ENCODE peak calls at places on chromosomes 4 and X, in ten cellular contexts. One of them, this sample, is unnamed.

GRCh38 chr4:154559141-154559841 is 3.5 kb upstream of the FGB start:
- DNase-seq in NCI-H460: peak
- DNase-seq in AG08396: peak
- DNase-seq in Right ventricle myocardium inferior: no peak
- DNase-seq in D341Med: peak
- DNase-seq in aorta: no peak
- DNase-seq in left ventricle myocardium inferior: no peak
- DNase-seq in cardiac muscle cell: peak
- DNase-seq in activated T-helper 9 cell treated with anti-CD3 and anti-CD28 coated beads, Interleukin-2, amount 50 U/mL, for 16 hours: no peak
- DNase-seq in COR-L47: peak
- DNase-seq in this sample: no peak

GRCh38 chr4:168569066-168569908 is 72.4 kb downstream of the PALLD start:
- DNase-seq in NCI-H460: peak
- DNase-seq in D341Med: no peak
- DNase-seq in AG08396: no peak
- DNase-seq in aorta: no peak
- DNase-seq in Right ventricle myocardium inferior: no peak
- DNase-seq in cardiac muscle cell: no peak
- DNase-seq in left ventricle myocardium inferior: no peak
- DNase-seq in activated T-helper 9 cell treated with anti-CD3 and anti-CD28 coated beads, Interleukin-2, amount 50 U/mL, for 16 hours: no peak
- DNase-seq in COR-L47: no peak
- DNase-seq in this sample: no peak

GRCh38 chrX:11460347-11460746 is 167.1 kb downstream of the AMELX start:
- DNase-seq in Right ventricle myocardium inferior: no peak
- DNase-seq in aorta: no peak
- DNase-seq in cardiac muscle cell: no peak
- DNase-seq in NCI-H460: no peak
- DNase-seq in AG08396: no peak
- DNase-seq in activated T-helper 9 cell treated with anti-CD3 and anti-CD28 coated beads, Interleukin-2, amount 50 U/mL, for 16 hours: no peak
- DNase-seq in COR-L47: no peak
- DNase-seq in left ventricle myocardium inferior: no peak
- DNase-seq in D341Med: no peak
- DNase-seq in this sample: no peak

GRCh38 chr4:132065940-132066495 is 1083.1 kb upstream of the PCDH10 start:
- DNase-seq in aorta: no peak
- DNase-seq in cardiac muscle cell: no peak
- DNase-seq in Right ventricle myocardium inferior: no peak
- DNase-seq in NCI-H460: no peak
- DNase-seq in D341Med: no peak
- DNase-seq in COR-L47: no peak
- DNase-seq in activated T-helper 9 cell treated with anti-CD3 and anti-CD28 coated beads, Interleukin-2, amount 50 U/mL, for 16 hours: no peak
- DNase-seq in left ventricle myocardium inferior: no peak
- DNase-seq in AG08396: peak
- DNase-seq in this sample: no peak

GRCh38 chr4:94641702-94642560 is 115.8 kb upstream of the BMPR1B start:
- DNase-seq in D341Med: no peak
- DNase-seq in cardiac muscle cell: no peak
- DNase-seq in aorta: no peak
- DNase-seq in activated T-helper 9 cell treated with anti-CD3 and anti-CD28 coated beads, Interleukin-2, amount 50 U/mL, for 16 hours: no peak
- DNase-seq in COR-L47: no peak
- DNase-seq in Right ventricle myocardium inferior: no peak
- DNase-seq in left ventricle myocardium inferior: no peak
- DNase-seq in NCI-H460: peak
- DNase-seq in AG08396: peak
- DNase-seq in this sample: no peak

GRCh38 chr4:177638871-177639270 is 196.6 kb upstream of the AGA start:
- DNase-seq in activated T-helper 9 cell treated with anti-CD3 and anti-CD28 coated beads, Interleukin-2, amount 50 U/mL, for 16 hours: no peak
- DNase-seq in D341Med: no peak
- DNase-seq in aorta: no peak
- DNase-seq in left ventricle myocardium inferior: no peak
- DNase-seq in NCI-H460: no peak
- DNase-seq in cardiac muscle cell: no peak
- DNase-seq in COR-L47: no peak
- DNase-seq in AG08396: no peak
- DNase-seq in Right ventricle myocardium inferior: no peak
- DNase-seq in this sample: no peak

GRCh38 chr4:140078366-140078765 is 75.6 kb downstream of the MAML3 start:
- DNase-seq in D341Med: no peak
- DNase-seq in Right ventricle myocardium inferior: no peak
- DNase-seq in left ventricle myocardium inferior: peak
- DNase-seq in NCI-H460: no peak
- DNase-seq in COR-L47: no peak
- DNase-seq in AG08396: no peak
- DNase-seq in aorta: no peak
- DNase-seq in cardiac muscle cell: peak
- DNase-seq in activated T-helper 9 cell treated with anti-CD3 and anti-CD28 coated beads, Interleukin-2, amount 50 U/mL, for 16 hours: no peak
- DNase-seq in this sample: no peak

GRCh38 chr4:98642991-98643426 is 15.4 kb downstream of the TSPAN5 start:
- DNase-seq in COR-L47: no peak
- DNase-seq in cardiac muscle cell: no peak
- DNase-seq in aorta: no peak
- DNase-seq in AG08396: no peak
- DNase-seq in activated T-helper 9 cell treated with anti-CD3 and anti-CD28 coated beads, Interleukin-2, amount 50 U/mL, for 16 hours: no peak
- DNase-seq in left ventricle myocardium inferior: no peak
- DNase-seq in NCI-H460: no peak
- DNase-seq in D341Med: no peak
- DNase-seq in Right ventricle myocardium inferior: no peak
- DNase-seq in this sample: no peak

GRCh38 chr4:12409507-12410190 is 981.0 kb upstream of the HS3ST1 start:
- DNase-seq in activated T-helper 9 cell treated with anti-CD3 and anti-CD28 coated beads, Interleukin-2, amount 50 U/mL, for 16 hours: no peak
- DNase-seq in COR-L47: no peak
- DNase-seq in aorta: no peak
- DNase-seq in NCI-H460: no peak
- DNase-seq in D341Med: peak
- DNase-seq in left ventricle myocardium inferior: no peak
- DNase-seq in AG08396: no peak
- DNase-seq in cardiac muscle cell: no peak
- DNase-seq in Right ventricle myocardium inferior: no peak
- DNase-seq in this sample: no peak

GRCh38 chr4:112075129-112075753 is 70.0 kb upstream of the FAM241A start:
- DNase-seq in D341Med: peak
- DNase-seq in aorta: no peak
- DNase-seq in COR-L47: peak
- DNase-seq in left ventricle myocardium inferior: no peak
- DNase-seq in cardiac muscle cell: peak
- DNase-seq in Right ventricle myocardium inferior: no peak
- DNase-seq in NCI-H460: peak
- DNase-seq in AG08396: peak
- DNase-seq in activated T-helper 9 cell treated with anti-CD3 and anti-CD28 coated beads, Interleukin-2, amount 50 U/mL, for 16 hours: no peak
- DNase-seq in this sample: no peak

GRCh38 chr4:175639346-175639745 is 172.7 kb downstream of the GPM6A start:
- DNase-seq in NCI-H460: no peak
- DNase-seq in activated T-helper 9 cell treated with anti-CD3 and anti-CD28 coated beads, Interleukin-2, amount 50 U/mL, for 16 hours: no peak
- DNase-seq in D341Med: no peak
- DNase-seq in Right ventricle myocardium inferior: no peak
- DNase-seq in aorta: no peak
- DNase-seq in cardiac muscle cell: no peak
- DNase-seq in left ventricle myocardium inferior: no peak
- DNase-seq in AG08396: no peak
- DNase-seq in COR-L47: no peak
- DNase-seq in this sample: no peak

GRCh38 chr4:87236851-87237250 is 16.4 kb upstream of the KLHL8 start:
- DNase-seq in AG08396: no peak
- DNase-seq in D341Med: no peak
- DNase-seq in activated T-helper 9 cell treated with anti-CD3 and anti-CD28 coated beads, Interleukin-2, amount 50 U/mL, for 16 hours: no peak
- DNase-seq in left ventricle myocardium inferior: no peak
- DNase-seq in Right ventricle myocardium inferior: no peak
- DNase-seq in COR-L47: no peak
- DNase-seq in cardiac muscle cell: no peak
- DNase-seq in aorta: no peak
- DNase-seq in NCI-H460: no peak
- DNase-seq in this sample: no peak

GRCh38 chr4:140220053-140220452 is 66.1 kb upstream of the MAML3 start:
- DNase-seq in COR-L47: no peak
- DNase-seq in NCI-H460: no peak
- DNase-seq in AG08396: no peak
- DNase-seq in aorta: no peak
- DNase-seq in Right ventricle myocardium inferior: no peak
- DNase-seq in cardiac muscle cell: no peak
- DNase-seq in activated T-helper 9 cell treated with anti-CD3 and anti-CD28 coated beads, Interleukin-2, amount 50 U/mL, for 16 hours: no peak
- DNase-seq in left ventricle myocardium inferior: no peak
- DNase-seq in D341Med: no peak
- DNase-seq in this sample: no peak

GRCh38 chrX:70096052-70096451 is 33.8 kb downstream of the OTUD6A start:
- DNase-seq in NCI-H460: no peak
- DNase-seq in aorta: no peak
- DNase-seq in D341Med: peak
- DNase-seq in activated T-helper 9 cell treated with anti-CD3 and anti-CD28 coated beads, Interleukin-2, amount 50 U/mL, for 16 hours: no peak
- DNase-seq in COR-L47: no peak
- DNase-seq in AG08396: peak
- DNase-seq in Right ventricle myocardium inferior: no peak
- DNase-seq in cardiac muscle cell: peak
- DNase-seq in left ventricle myocardium inferior: no peak
- DNase-seq in this sample: no peak

GRCh38 chrX:86197815-86198214 is 49.6 kb downstream of the DACH2 start:
- DNase-seq in cardiac muscle cell: no peak
- DNase-seq in activated T-helper 9 cell treated with anti-CD3 and anti-CD28 coated beads, Interleukin-2, amount 50 U/mL, for 16 hours: no peak
- DNase-seq in NCI-H460: no peak
- DNase-seq in aorta: no peak
- DNase-seq in COR-L47: no peak
- DNase-seq in D341Med: no peak
- DNase-seq in Right ventricle myocardium inferior: no peak
- DNase-seq in AG08396: no peak
- DNase-seq in left ventricle myocardium inferior: no peak
- DNase-seq in this sample: no peak